ENCODE peak calls at places on chromosomes 2 and 18, in six cellular contexts. I is amygdala; G is Karpas-422; Z is natural killer cell treated with Interleukin-12 subunit alpha and Interleukin-12 subunit beta and Interleukin-15 and Interleukin-18, amount 100 ng/mL, for 72 hours; J is transverse colon; W is AG10803. H is an unnamed sample.

GRCh38 chr2:21035282-21035973 is 8.4 kb downstream of the APOB start:
- DNase-seq in Z (no peak), J (no peak), W (no peak), G (no peak), I (no peak), H (no peak)

GRCh38 chr2:19540739-19541503 is 182.5 kb upstream of the OSR1 start:
- DNase-seq in I (no peak), Z (no peak), J (peak), G (no peak), W (peak), H (peak)

GRCh38 chr2:118177318-118177717 is 89.0 kb downstream of the INSIG2 start:
- DNase-seq in G (no peak), J (no peak), Z (no peak), W (no peak), I (no peak), H (no peak)

GRCh38 chr2:173264603-173265366 is 89.9 kb upstream of the CDCA7 start:
- DNase-seq in I (no peak), W (no peak), J (peak), G (peak), Z (no peak), H (peak)

GRCh38 chr2:41697389-41697788 is 350.4 kb upstream of the PKDCC start:
- DNase-seq in W (no peak), Z (no peak), J (no peak), G (no peak), I (no peak), H (no peak)

GRCh38 chr18:70172225-70172624 is 33.3 kb downstream of the RTTN start:
- DNase-seq in Z (no peak), I (no peak), W (peak), G (no peak), J (no peak), H (no peak)

GRCh38 chr2:170073288-170073687 is 104.7 kb upstream of the MYO3B start:
- DNase-seq in W (peak), Z (no peak), J (peak), G (no peak), I (peak), H (no peak)

GRCh38 chr2:235647836-235648235 is 154.0 kb downstream of the AGAP1 start:
- DNase-seq in Z (no peak), G (no peak), I (no peak), W (peak), J (no peak), H (no peak)

GRCh38 chr2:225464346-225465025 is 65.0 kb downstream of the NYAP2 start:
- DNase-seq in G (peak), Z (no peak), W (no peak), J (no peak), I (no peak), H (no peak)

GRCh38 chr2:172101008-172101706 is 1.5 kb downstream of the DLX2 start:
- DNase-seq in G (no peak), W (no peak), I (no peak), Z (no peak), J (no peak), H (peak)

GRCh38 chr2:71607490-71607889 is 154.1 kb downstream of the DYSF start:
- DNase-seq in W (no peak), G (no peak), J (no peak), I (no peak), Z (peak), H (no peak)

GRCh38 chr2:182913064-182913463 is 46.6 kb upstream of the FRZB start:
- DNase-seq in W (no peak), Z (no peak), I (no peak), J (no peak), G (no peak), H (no peak)

GRCh38 chr18:12628706-12629702 is 28.9 kb downstream of the SPIRE1 start:
- DNase-seq in W (peak), J (no peak), G (no peak), I (no peak), Z (no peak), H (no peak)

GRCh38 chr2:195318440-195319111 is 338.4 kb upstream of the SLC39A10 start:
- DNase-seq in G (peak), W (peak), I (no peak), J (peak), Z (no peak), H (peak)

GRCh38 chr18:62450546-62451395 is 72.1 kb upstream of the ZCCHC2 start:
- DNase-seq in W (peak), G (no peak), J (no peak), Z (no peak), I (no peak), H (peak)

GRCh38 chr2:437772-438393 is 150.0 kb upstream of the ALKAL2 start:
- DNase-seq in G (peak), Z (no peak), I (no peak), W (no peak), J (peak), H (peak)

GRCh38 chr2:105604938-105605337 is 139.8 kb upstream of the NCK2 start:
- DNase-seq in J (no peak), Z (no peak), I (peak), G (no peak), W (peak), H (no peak)

GRCh38 chr18:67508146-67508545 is 8.4 kb downstream of the DSEL start:
- DNase-seq in J (no peak), G (no peak), Z (no peak), I (no peak), W (no peak), H (no peak)

GRCh38 chr2:30456106-30456505 is 9.1 kb downstream of the LCLAT1 start:
- DNase-seq in I (no peak), W (no peak), G (no peak), J (no peak), Z (no peak), H (peak)

GRCh38 chr2:69422198-69422597 is 15.0 kb downstream of the NFU1 start:
- DNase-seq in Z (no peak), G (no peak), W (no peak), J (no peak), I (no peak), H (no peak)